ENCODE peak calls at places on chromosomes 5 and 9, in four cellular contexts. X, H, F and R are unnamed samples.
A peak's percentile ranks its signal among the peaks of the same experiment; 100 is the strongest.

GRCh38 chr9:34578241-34579096 is 11.1 kb downstream of the CNTFR start:
- DNase-seq in X (no peak), H (no peak), F (no peak), R (no peak)

GRCh38 chr5:141199359-141200235 is at the start of gene PCDHB11:
- DNase-seq in X (no peak), H (peak; percentile 39), F (no peak), R (no peak)

GRCh38 chr9:137798901-137799629 is 78.5 kb upstream of the CACNA1B start:
- DNase-seq in X (no peak), H (no peak), F (no peak), R (no peak)

GRCh38 chr9:32783168-32783891 is at the start of gene TMEM215:
- DNase-seq in X (no peak), H (no peak), F (no peak), R (no peak)

GRCh38 chr5:38290028-38290653 is 31.8 kb downstream of the EGFLAM start:
- DNase-seq in X (no peak), H (no peak), F (no peak), R (no peak)

GRCh38 chr9:32472344-32472743 is 53.7 kb downstream of the RIGI start:
- DNase-seq in X (no peak), H (no peak), F (no peak), R (no peak)

GRCh38 chr9:37953775-37954437 is 50.0 kb upstream of the SLC25A51 start:
- DNase-seq in X (no peak), H (peak; percentile 88), F (no peak), R (no peak)

GRCh38 chr5:5767286-5767928 is 344.9 kb downstream of the ICE1 start:
- DNase-seq in X (no peak), H (no peak), F (no peak), R (no peak)

GRCh38 chr9:122001491-122002201 is 91.5 kb downstream of the TTLL11 start:
- DNase-seq in X (no peak), H (peak; percentile 30), F (no peak), R (no peak)

GRCh38 chr5:10489810-10490426 is 48.2 kb downstream of the ROPN1L start:
- DNase-seq in X (peak; percentile 2), H (no peak), F (no peak), R (no peak)

GRCh38 chr9:79353856-79354520 is 217.8 kb upstream of the TLE4 start:
- DNase-seq in X (no peak), H (peak; percentile 27), F (no peak), R (no peak)

GRCh38 chr5:98844865-98845264 is 71.4 kb downstream of the RGMB start:
- DNase-seq in X (no peak), H (no peak), F (no peak), R (no peak)

GRCh38 chr9:87793292-87793691 is 67.4 kb downstream of the CTSL start:
- DNase-seq in X (no peak), H (peak; percentile 93), F (no peak), R (no peak)

GRCh38 chr5:145962001-145962400 is 25.6 kb downstream of the SH3RF2 start:
- DNase-seq in X (no peak), H (no peak), F (no peak), R (no peak)

GRCh38 chr5:116923344-116923743 is 348.7 kb upstream of the SEMA6A start:
- DNase-seq in X (no peak), H (no peak), F (no peak), R (no peak)
- H3K4me1 ChIP-seq in X (no peaks in the 10 kb centered on the region), H (no peaks in the 10 kb centered on the region), F (no peaks in the 10 kb centered on the region), R (no peaks in the 10 kb centered on the region)

DNA sequence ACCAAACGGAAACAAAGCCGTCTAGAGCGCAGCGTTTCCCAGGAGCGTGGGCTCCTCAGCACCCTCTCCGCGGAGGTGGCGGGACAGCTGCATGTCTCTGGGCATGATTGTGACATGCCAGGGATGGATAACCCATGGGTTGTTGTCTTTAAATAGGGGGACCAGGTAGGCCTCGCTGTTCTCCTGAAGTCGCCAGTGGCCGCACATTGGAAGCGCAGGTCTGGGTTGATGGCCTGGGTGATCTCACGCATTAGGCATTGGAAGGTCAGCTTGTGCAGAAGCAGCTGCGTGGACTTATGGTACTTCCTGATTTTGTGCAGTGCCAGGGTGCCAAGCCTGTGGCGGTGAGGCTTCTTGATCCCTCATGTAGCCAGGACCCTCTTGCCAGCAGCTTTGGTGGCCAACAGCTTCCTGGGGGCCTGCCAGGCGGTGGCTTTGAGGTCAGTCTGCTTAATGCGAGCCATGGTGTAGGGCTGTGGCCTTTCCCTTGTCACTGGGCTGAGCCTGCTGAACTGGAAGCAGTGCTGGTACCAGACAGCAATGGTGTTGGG is 6.3 kb upstream of the TAF11L3 start:
- DNase-seq in X (no peak), H (no peak), F (no peak), R (no peak)
- H3K4me3 ChIP-seq in X (no peak overlapping the region), H (no peak overlapping the region), F (no peak overlapping the region), R (no peak overlapping the region)

GRCh38 chr9:16718296-16718695 is 152.2 kb downstream of the BNC2 start:
- DNase-seq in X (no peak), H (no peak), F (no peak), R (no peak)
- H3K4me1 ChIP-seq in X (no peaks in the 10 kb centered on the region), H (peaks cover 47% of the 10 kb centered on the region), F (no peaks in the 10 kb centered on the region), R (no peaks in the 10 kb centered on the region)

GRCh38 chr5:74631088-74631960 is 9.2 kb downstream of the ENC1 start:
- DNase-seq in X (peak; percentile 22), H (peak; percentile 78), F (no peak), R (peak; percentile 55)
- H3K4me3 ChIP-seq in X (no peak overlapping the region), H (peak overlapping the region; percentile 18), F (no peak overlapping the region), R (peak overlapping the region; percentile 4)

GRCh38 chr5:148969291-148969690 is 93.6 kb downstream of the SH3TC2 start:
- DNase-seq in X (no peak), H (no peak), F (no peak), R (no peak)

GRCh38 chr5:148968311-148968710 is 94.6 kb downstream of the SH3TC2 start:
- DNase-seq in X (no peak), H (no peak), F (no peak), R (no peak)

GRCh38 chr5:148967783-148968182 is 95.1 kb downstream of the SH3TC2 start:
- DNase-seq in X (no peak), H (no peak), F (no peak), R (no peak)

GRCh38 chr5:148966348-148966747 is 96.5 kb downstream of the SH3TC2 start:
- DNase-seq in X (no peak), H (no peak), F (no peak), R (no peak)

GRCh38 chr5:148966937-148967336 is 95.9 kb downstream of the SH3TC2 start:
- DNase-seq in X (no peak), H (no peak), F (no peak), R (no peak)
- H3K4me1 ChIP-seq in X (peaks cover 5% of the 10 kb centered on the region), H (peaks cover 15% of the 10 kb centered on the region), F (no peaks in the 10 kb centered on the region), R (no peaks in the 10 kb centered on the region)

DNA sequence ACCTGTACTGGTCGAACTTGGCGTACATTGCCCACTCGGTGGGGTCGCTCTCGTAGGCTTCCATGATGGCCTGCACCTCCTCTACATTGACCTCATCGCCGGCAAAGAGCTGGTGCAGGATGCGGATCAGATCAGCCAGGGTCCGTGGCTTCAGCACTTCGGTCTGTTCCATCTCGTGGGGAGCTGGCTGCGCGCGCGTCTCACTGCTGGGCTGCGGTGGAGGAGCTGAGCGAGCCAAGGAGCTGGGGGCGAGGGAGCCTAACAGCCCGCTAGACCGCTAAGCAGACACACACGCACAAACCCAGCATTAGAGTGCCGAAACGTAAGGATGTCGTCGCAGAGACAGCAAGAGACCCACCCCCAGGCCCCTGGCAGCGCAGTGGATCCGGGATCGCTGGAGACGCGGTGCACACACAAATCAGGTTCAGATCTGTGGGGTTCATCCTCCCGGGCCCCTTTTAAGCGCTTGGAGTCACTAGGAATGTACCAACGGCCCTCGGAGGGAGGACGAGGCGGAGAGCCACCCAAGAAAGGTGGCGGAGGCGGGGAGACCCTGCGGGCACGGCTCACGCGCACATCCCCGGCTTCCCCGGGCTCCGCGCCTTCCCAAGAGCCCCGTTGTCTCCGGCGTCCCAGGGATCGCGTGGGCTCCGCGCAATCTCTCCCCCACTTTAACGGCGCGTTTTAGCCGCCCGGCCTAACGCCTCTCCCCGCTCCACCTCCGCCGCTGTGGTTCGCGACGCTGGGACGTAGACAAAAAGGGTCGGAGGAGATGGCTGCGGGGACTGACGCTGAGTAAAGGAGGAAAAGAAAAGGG is at the start of gene CDO1:
- DNase-seq in X (no peak), H (no peak), F (no peak), R (no peak)
- H3K4me3 ChIP-seq in X (peak within 1 kb of the TSS; percentile 30), H (no peak within 1 kb of the TSS), F (no peak within 1 kb of the TSS), R (no peak within 1 kb of the TSS)

DNA sequence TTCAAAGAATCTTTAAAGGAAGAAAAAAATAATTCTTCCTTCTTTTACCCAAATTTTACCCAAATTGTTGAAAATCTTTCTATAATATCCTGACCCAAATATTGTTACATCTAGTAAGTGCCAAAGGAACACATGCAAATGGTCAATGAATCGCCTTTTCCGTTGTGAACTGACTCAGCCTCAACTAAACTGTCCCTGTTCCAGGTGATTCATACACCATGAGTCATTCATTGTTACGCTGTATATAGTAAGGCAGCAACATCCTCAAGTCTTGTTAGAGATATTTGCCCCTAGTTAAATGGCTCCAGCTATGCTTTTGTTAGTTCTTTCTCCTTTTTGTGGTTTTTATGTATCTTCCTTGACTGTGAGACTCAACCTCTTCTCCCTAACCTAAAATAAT is 9.7 kb downstream of the PTGER4 start:
- DNase-seq in X (no peak), H (peak; percentile 86), F (no peak), R (no peak)
- H3K4me1 ChIP-seq in X (peaks cover 80% of the 10 kb centered on the region), H (peaks cover 29% of the 10 kb centered on the region), F (peaks cover 70% of the 10 kb centered on the region), R (peaks cover 58% of the 10 kb centered on the region)

DNA sequence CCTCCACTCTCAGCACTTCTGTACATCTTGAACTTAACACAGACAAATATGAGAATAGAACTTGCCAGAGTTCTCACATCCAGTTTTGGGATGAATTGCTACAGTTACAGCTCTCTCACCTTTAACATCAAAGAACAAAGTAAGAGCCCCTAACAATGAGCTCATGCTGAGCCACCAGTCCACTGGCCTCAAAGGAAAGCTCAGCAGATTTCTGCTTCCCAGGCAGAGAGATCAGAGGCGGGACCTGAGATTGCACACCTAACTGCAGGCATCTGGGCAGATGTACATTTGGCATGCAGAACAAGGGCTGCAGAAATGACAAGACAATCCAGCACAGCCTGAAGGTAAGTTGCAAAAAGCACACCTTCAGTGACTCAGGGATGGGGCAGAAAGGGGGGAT is 300.9 kb downstream of the MRPS30 start:
- DNase-seq in X (no peak), H (no peak), F (no peak), R (no peak)
- H3K4me3 ChIP-seq in X (no peak overlapping the region), H (no peak overlapping the region), F (no peak overlapping the region), R (no peak overlapping the region)

DNA sequence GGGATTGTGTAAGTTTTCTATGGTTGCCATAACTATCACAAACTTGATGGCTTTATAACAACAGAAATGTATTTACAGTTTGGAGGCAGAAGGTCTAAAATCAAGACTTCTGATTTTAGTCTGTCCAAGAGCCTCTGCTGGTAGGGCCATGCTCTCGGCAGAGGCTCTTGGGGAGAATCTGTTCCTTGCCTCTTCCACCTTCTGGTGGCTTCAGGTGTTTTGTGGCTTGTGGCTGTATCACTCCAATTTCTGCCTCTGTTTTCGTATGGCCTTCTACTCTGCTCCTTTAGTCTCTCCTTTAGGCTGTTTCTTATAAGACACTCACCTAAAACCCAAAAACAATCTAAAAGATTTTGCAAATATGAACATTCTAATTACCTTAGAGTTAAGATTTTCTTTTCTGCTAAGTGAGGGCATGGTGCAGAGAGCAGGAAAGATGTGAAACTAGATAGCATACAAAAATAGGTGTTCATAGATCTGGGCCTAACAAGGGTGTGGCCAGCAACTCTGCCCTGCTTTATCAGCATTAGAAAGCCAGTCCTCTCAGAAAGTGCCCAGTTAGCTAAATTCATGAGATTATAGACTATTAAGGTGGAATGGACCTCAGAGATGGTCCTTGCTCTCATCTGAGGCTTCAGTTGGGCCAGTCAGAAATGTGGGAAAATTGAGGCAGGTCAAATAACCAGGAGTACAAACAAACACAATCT is 93.4 kb upstream of the CDKN2B start:
- DNase-seq in X (no peak), H (no peak), F (no peak), R (no peak)
- H3K4me1 ChIP-seq in X (peaks cover 31% of the 10 kb centered on the region), H (no peaks in the 10 kb centered on the region), F (no peaks in the 10 kb centered on the region), R (no peaks in the 10 kb centered on the region)